ENCODE peak calls at places on chromosomes 7 and 10, in ten cellular contexts. One of them, this sample, is unnamed.

GRCh38 chr7:143434660-143435059 is 8.6 kb upstream of the TAS2R60 start:
- DNase-seq in stimulated activated naive B cell treated with anti-CD40 and anti-IgM and Interleukin-4, amounts not matched to agents 10 μg/mL and 1 μg/mL and 100 μg/mL, for 72 hours: no peak
- DNase-seq in CD8-positive, alpha-beta T cell: no peak
- DNase-seq in K562: no peak
- DNase-seq in NCI-H1694 treated with DMSO at 0.1 percent for 48 hours: no peak
- DNase-seq in NCI-H510A: no peak
- DNase-seq in hypothalamus: no peak
- DNase-seq in DMS153: no peak
- DNase-seq in activated CD8-positive, alpha-beta memory T cell treated with anti-CD3 and anti-CD28 coated beads, Interleukin-2, amount 50 U/mL, for 48 hours: no peak
- DNase-seq in NCI-H774: no peak
- DNase-seq in this sample: peak; percentile 79

GRCh38 chr7:131843862-131844261 is 287.4 kb upstream of the PODXL start:
- DNase-seq in hypothalamus: no peak
- DNase-seq in activated CD8-positive, alpha-beta memory T cell treated with anti-CD3 and anti-CD28 coated beads, Interleukin-2, amount 50 U/mL, for 48 hours: no peak
- DNase-seq in NCI-H510A: no peak
- DNase-seq in NCI-H1694 treated with DMSO at 0.1 percent for 48 hours: peak; percentile 75
- DNase-seq in NCI-H774: no peak
- DNase-seq in stimulated activated naive B cell treated with anti-CD40 and anti-IgM and Interleukin-4, amounts not matched to agents 10 μg/mL and 1 μg/mL and 100 μg/mL, for 72 hours: no peak
- DNase-seq in K562: no peak
- DNase-seq in CD8-positive, alpha-beta T cell: no peak
- DNase-seq in DMS153: no peak
- DNase-seq in this sample: no peak

GRCh38 chr10:84452006-84452405 is 123.6 kb downstream of the CCSER2 start:
- DNase-seq in hypothalamus: no peak
- DNase-seq in stimulated activated naive B cell treated with anti-CD40 and anti-IgM and Interleukin-4, amounts not matched to agents 10 μg/mL and 1 μg/mL and 100 μg/mL, for 72 hours: no peak
- DNase-seq in activated CD8-positive, alpha-beta memory T cell treated with anti-CD3 and anti-CD28 coated beads, Interleukin-2, amount 50 U/mL, for 48 hours: no peak
- DNase-seq in DMS153: no peak
- DNase-seq in K562: no peak
- DNase-seq in NCI-H510A: no peak
- DNase-seq in CD8-positive, alpha-beta T cell: no peak
- DNase-seq in NCI-H774: no peak
- DNase-seq in NCI-H1694 treated with DMSO at 0.1 percent for 48 hours: no peak
- DNase-seq in this sample: no peak

GRCh38 chr7:23279819-23280525 is 19.2 kb upstream of the MALSU1 start:
- DNase-seq in stimulated activated naive B cell treated with anti-CD40 and anti-IgM and Interleukin-4, amounts not matched to agents 10 μg/mL and 1 μg/mL and 100 μg/mL, for 72 hours: no peak
- DNase-seq in activated CD8-positive, alpha-beta memory T cell treated with anti-CD3 and anti-CD28 coated beads, Interleukin-2, amount 50 U/mL, for 48 hours: no peak
- DNase-seq in K562: no peak
- DNase-seq in NCI-H1694 treated with DMSO at 0.1 percent for 48 hours: no peak
- DNase-seq in DMS153: no peak
- DNase-seq in NCI-H510A: no peak
- DNase-seq in hypothalamus: no peak
- DNase-seq in NCI-H774: no peak
- DNase-seq in CD8-positive, alpha-beta T cell: no peak
- DNase-seq in this sample: no peak

GRCh38 chr10:44352316-44353127 is 32.4 kb downstream of the CXCL12 start:
- DNase-seq in NCI-H774: no peak
- DNase-seq in DMS153: no peak
- DNase-seq in NCI-H510A: no peak
- DNase-seq in hypothalamus: no peak
- DNase-seq in activated CD8-positive, alpha-beta memory T cell treated with anti-CD3 and anti-CD28 coated beads, Interleukin-2, amount 50 U/mL, for 48 hours: no peak
- DNase-seq in K562: no peak
- DNase-seq in CD8-positive, alpha-beta T cell: no peak
- DNase-seq in NCI-H1694 treated with DMSO at 0.1 percent for 48 hours: no peak
- DNase-seq in stimulated activated naive B cell treated with anti-CD40 and anti-IgM and Interleukin-4, amounts not matched to agents 10 μg/mL and 1 μg/mL and 100 μg/mL, for 72 hours: no peak
- DNase-seq in this sample: no peak

GRCh38 chr7:4665661-4666060 is 16.4 kb upstream of the FOXK1 start:
- DNase-seq in NCI-H510A: no peak
- DNase-seq in CD8-positive, alpha-beta T cell: no peak
- DNase-seq in DMS153: no peak
- DNase-seq in activated CD8-positive, alpha-beta memory T cell treated with anti-CD3 and anti-CD28 coated beads, Interleukin-2, amount 50 U/mL, for 48 hours: no peak
- DNase-seq in hypothalamus: no peak
- DNase-seq in NCI-H1694 treated with DMSO at 0.1 percent for 48 hours: no peak
- DNase-seq in NCI-H774: no peak
- DNase-seq in stimulated activated naive B cell treated with anti-CD40 and anti-IgM and Interleukin-4, amounts not matched to agents 10 μg/mL and 1 μg/mL and 100 μg/mL, for 72 hours: no peak
- DNase-seq in K562: no peak
- DNase-seq in this sample: peak; percentile 82

GRCh38 chr7:149595541-149595940 is 97.9 kb upstream of the ZNF746 start:
- DNase-seq in DMS153: no peak
- DNase-seq in NCI-H510A: no peak
- DNase-seq in hypothalamus: no peak
- DNase-seq in CD8-positive, alpha-beta T cell: no peak
- DNase-seq in NCI-H1694 treated with DMSO at 0.1 percent for 48 hours: no peak
- DNase-seq in stimulated activated naive B cell treated with anti-CD40 and anti-IgM and Interleukin-4, amounts not matched to agents 10 μg/mL and 1 μg/mL and 100 μg/mL, for 72 hours: no peak
- DNase-seq in activated CD8-positive, alpha-beta memory T cell treated with anti-CD3 and anti-CD28 coated beads, Interleukin-2, amount 50 U/mL, for 48 hours: no peak
- DNase-seq in NCI-H774: no peak
- DNase-seq in K562: no peak
- DNase-seq in this sample: no peak

GRCh38 chr10:633279-634245 is 55.9 kb downstream of the DIP2C start:
- DNase-seq in NCI-H1694 treated with DMSO at 0.1 percent for 48 hours: no peak
- DNase-seq in K562: no peak
- DNase-seq in stimulated activated naive B cell treated with anti-CD40 and anti-IgM and Interleukin-4, amounts not matched to agents 10 μg/mL and 1 μg/mL and 100 μg/mL, for 72 hours: no peak
- DNase-seq in activated CD8-positive, alpha-beta memory T cell treated with anti-CD3 and anti-CD28 coated beads, Interleukin-2, amount 50 U/mL, for 48 hours: no peak
- DNase-seq in NCI-H510A: no peak
- DNase-seq in NCI-H774: no peak
- DNase-seq in DMS153: no peak
- DNase-seq in hypothalamus: no peak
- DNase-seq in CD8-positive, alpha-beta T cell: no peak
- DNase-seq in this sample: no peak

GRCh38 chr7:31126976-31127375 is 74.9 kb downstream of the ADCYAP1R1 start:
- DNase-seq in activated CD8-positive, alpha-beta memory T cell treated with anti-CD3 and anti-CD28 coated beads, Interleukin-2, amount 50 U/mL, for 48 hours: no peak
- DNase-seq in K562: no peak
- DNase-seq in NCI-H1694 treated with DMSO at 0.1 percent for 48 hours: peak; percentile 70
- DNase-seq in hypothalamus: no peak
- DNase-seq in CD8-positive, alpha-beta T cell: no peak
- DNase-seq in stimulated activated naive B cell treated with anti-CD40 and anti-IgM and Interleukin-4, amounts not matched to agents 10 μg/mL and 1 μg/mL and 100 μg/mL, for 72 hours: no peak
- DNase-seq in NCI-H774: no peak
- DNase-seq in DMS153: no peak
- DNase-seq in NCI-H510A: no peak
- DNase-seq in this sample: no peak

GRCh38 chr7:54802841-54803240 is 43.8 kb upstream of the SEC61G start:
- DNase-seq in DMS153: no peak
- DNase-seq in NCI-H1694 treated with DMSO at 0.1 percent for 48 hours: no peak
- DNase-seq in stimulated activated naive B cell treated with anti-CD40 and anti-IgM and Interleukin-4, amounts not matched to agents 10 μg/mL and 1 μg/mL and 100 μg/mL, for 72 hours: no peak
- DNase-seq in K562: no peak
- DNase-seq in NCI-H510A: no peak
- DNase-seq in activated CD8-positive, alpha-beta memory T cell treated with anti-CD3 and anti-CD28 coated beads, Interleukin-2, amount 50 U/mL, for 48 hours: no peak
- DNase-seq in CD8-positive, alpha-beta T cell: no peak
- DNase-seq in NCI-H774: no peak
- DNase-seq in hypothalamus: no peak
- DNase-seq in this sample: no peak

GRCh38 chr7:130345106-130345505 is 490 bp downstream of the CPA5 start:
- DNase-seq in DMS153: no peak
- DNase-seq in NCI-H1694 treated with DMSO at 0.1 percent for 48 hours: no peak
- DNase-seq in activated CD8-positive, alpha-beta memory T cell treated with anti-CD3 and anti-CD28 coated beads, Interleukin-2, amount 50 U/mL, for 48 hours: no peak
- DNase-seq in NCI-H510A: no peak
- DNase-seq in K562: no peak
- DNase-seq in hypothalamus: no peak
- DNase-seq in CD8-positive, alpha-beta T cell: no peak
- DNase-seq in NCI-H774: no peak
- DNase-seq in stimulated activated naive B cell treated with anti-CD40 and anti-IgM and Interleukin-4, amounts not matched to agents 10 μg/mL and 1 μg/mL and 100 μg/mL, for 72 hours: no peak
- DNase-seq in this sample: no peak

GRCh38 chr10:131083915-131084790 is 227.4 kb downstream of the TCERG1L start:
- DNase-seq in NCI-H1694 treated with DMSO at 0.1 percent for 48 hours: no peak
- DNase-seq in NCI-H510A: no peak
- DNase-seq in DMS153: no peak
- DNase-seq in K562: peak; percentile 17
- DNase-seq in hypothalamus: no peak
- DNase-seq in CD8-positive, alpha-beta T cell: no peak
- DNase-seq in stimulated activated naive B cell treated with anti-CD40 and anti-IgM and Interleukin-4, amounts not matched to agents 10 μg/mL and 1 μg/mL and 100 μg/mL, for 72 hours: no peak
- DNase-seq in activated CD8-positive, alpha-beta memory T cell treated with anti-CD3 and anti-CD28 coated beads, Interleukin-2, amount 50 U/mL, for 48 hours: no peak
- DNase-seq in NCI-H774: no peak
- DNase-seq in this sample: no peak

GRCh38 chr7:120586561-120586960 is 271.4 kb downstream of the TSPAN12 start:
- DNase-seq in K562: no peak
- DNase-seq in activated CD8-positive, alpha-beta memory T cell treated with anti-CD3 and anti-CD28 coated beads, Interleukin-2, amount 50 U/mL, for 48 hours: no peak
- DNase-seq in DMS153: no peak
- DNase-seq in hypothalamus: no peak
- DNase-seq in NCI-H774: no peak
- DNase-seq in NCI-H1694 treated with DMSO at 0.1 percent for 48 hours: no peak
- DNase-seq in stimulated activated naive B cell treated with anti-CD40 and anti-IgM and Interleukin-4, amounts not matched to agents 10 μg/mL and 1 μg/mL and 100 μg/mL, for 72 hours: no peak
- DNase-seq in NCI-H510A: no peak
- DNase-seq in CD8-positive, alpha-beta T cell: no peak
- DNase-seq in this sample: no peak

GRCh38 chr10:27745380-27745718 is 270 bp downstream of the MKX start:
- DNase-seq in CD8-positive, alpha-beta T cell: no peak
- DNase-seq in DMS153: no peak
- DNase-seq in NCI-H1694 treated with DMSO at 0.1 percent for 48 hours: no peak
- DNase-seq in hypothalamus: no peak
- DNase-seq in NCI-H510A: no peak
- DNase-seq in activated CD8-positive, alpha-beta memory T cell treated with anti-CD3 and anti-CD28 coated beads, Interleukin-2, amount 50 U/mL, for 48 hours: peak; percentile 52
- DNase-seq in NCI-H774: no peak
- DNase-seq in stimulated activated naive B cell treated with anti-CD40 and anti-IgM and Interleukin-4, amounts not matched to agents 10 μg/mL and 1 μg/mL and 100 μg/mL, for 72 hours: no peak
- DNase-seq in K562: no peak
- DNase-seq in this sample: no peak

GRCh38 chr10:122147731-122148130 is 123.4 kb upstream of the BTBD16 start:
- DNase-seq in NCI-H1694 treated with DMSO at 0.1 percent for 48 hours: peak; percentile 57
- DNase-seq in NCI-H510A: no peak
- DNase-seq in DMS153: no peak
- DNase-seq in K562: no peak
- DNase-seq in activated CD8-positive, alpha-beta memory T cell treated with anti-CD3 and anti-CD28 coated beads, Interleukin-2, amount 50 U/mL, for 48 hours: no peak
- DNase-seq in stimulated activated naive B cell treated with anti-CD40 and anti-IgM and Interleukin-4, amounts not matched to agents 10 μg/mL and 1 μg/mL and 100 μg/mL, for 72 hours: no peak
- DNase-seq in hypothalamus: no peak
- DNase-seq in CD8-positive, alpha-beta T cell: no peak
- DNase-seq in NCI-H774: no peak
- DNase-seq in this sample: no peak

GRCh38 chr10:75617485-75618155 is 186.2 kb downstream of the LRMDA start:
- DNase-seq in NCI-H1694 treated with DMSO at 0.1 percent for 48 hours: no peak
- DNase-seq in DMS153: no peak
- DNase-seq in K562: no peak
- DNase-seq in NCI-H510A: no peak
- DNase-seq in NCI-H774: no peak
- DNase-seq in activated CD8-positive, alpha-beta memory T cell treated with anti-CD3 and anti-CD28 coated beads, Interleukin-2, amount 50 U/mL, for 48 hours: no peak
- DNase-seq in hypothalamus: no peak
- DNase-seq in stimulated activated naive B cell treated with anti-CD40 and anti-IgM and Interleukin-4, amounts not matched to agents 10 μg/mL and 1 μg/mL and 100 μg/mL, for 72 hours: no peak
- DNase-seq in CD8-positive, alpha-beta T cell: no peak
- DNase-seq in this sample: no peak

GRCh38 chr7:117019786-117020604 is 66.7 kb downstream of the ST7 start:
- DNase-seq in K562: peak; percentile 78
- DNase-seq in hypothalamus: peak; percentile 87
- DNase-seq in activated CD8-positive, alpha-beta memory T cell treated with anti-CD3 and anti-CD28 coated beads, Interleukin-2, amount 50 U/mL, for 48 hours: no peak
- DNase-seq in NCI-H1694 treated with DMSO at 0.1 percent for 48 hours: peak; percentile 84
- DNase-seq in stimulated activated naive B cell treated with anti-CD40 and anti-IgM and Interleukin-4, amounts not matched to agents 10 μg/mL and 1 μg/mL and 100 μg/mL, for 72 hours: no peak
- DNase-seq in NCI-H510A: peak; percentile 76
- DNase-seq in DMS153: peak; percentile 87
- DNase-seq in NCI-H774: peak; percentile 83
- DNase-seq in CD8-positive, alpha-beta T cell: no peak
- DNase-seq in this sample: peak; percentile 52

GRCh38 chr10:48444266-48444665 is 137.8 kb downstream of the MAPK8 start:
- DNase-seq in CD8-positive, alpha-beta T cell: no peak
- DNase-seq in stimulated activated naive B cell treated with anti-CD40 and anti-IgM and Interleukin-4, amounts not matched to agents 10 μg/mL and 1 μg/mL and 100 μg/mL, for 72 hours: no peak
- DNase-seq in NCI-H510A: no peak
- DNase-seq in DMS153: peak; percentile 35
- DNase-seq in NCI-H774: no peak
- DNase-seq in NCI-H1694 treated with DMSO at 0.1 percent for 48 hours: no peak
- DNase-seq in hypothalamus: no peak
- DNase-seq in activated CD8-positive, alpha-beta memory T cell treated with anti-CD3 and anti-CD28 coated beads, Interleukin-2, amount 50 U/mL, for 48 hours: no peak
- DNase-seq in K562: peak; percentile 46
- DNase-seq in this sample: no peak

GRCh38 chr10:71423268-71423667 is 26.5 kb downstream of the CDH23 start:
- DNase-seq in NCI-H774: no peak
- DNase-seq in CD8-positive, alpha-beta T cell: no peak
- DNase-seq in NCI-H1694 treated with DMSO at 0.1 percent for 48 hours: no peak
- DNase-seq in activated CD8-positive, alpha-beta memory T cell treated with anti-CD3 and anti-CD28 coated beads, Interleukin-2, amount 50 U/mL, for 48 hours: peak; percentile 22
- DNase-seq in K562: no peak
- DNase-seq in NCI-H510A: no peak
- DNase-seq in hypothalamus: no peak
- DNase-seq in DMS153: no peak
- DNase-seq in stimulated activated naive B cell treated with anti-CD40 and anti-IgM and Interleukin-4, amounts not matched to agents 10 μg/mL and 1 μg/mL and 100 μg/mL, for 72 hours: no peak
- DNase-seq in this sample: no peak

GRCh38 chr10:3803884-3804741 is 19.1 kb upstream of the KLF6 start:
- DNase-seq in CD8-positive, alpha-beta T cell: peak; percentile 86
- DNase-seq in NCI-H510A: no peak
- DNase-seq in NCI-H1694 treated with DMSO at 0.1 percent for 48 hours: no peak
- DNase-seq in DMS153: no peak
- DNase-seq in K562: peak; percentile 57
- DNase-seq in hypothalamus: no peak
- DNase-seq in activated CD8-positive, alpha-beta memory T cell treated with anti-CD3 and anti-CD28 coated beads, Interleukin-2, amount 50 U/mL, for 48 hours: peak; percentile 79
- DNase-seq in stimulated activated naive B cell treated with anti-CD40 and anti-IgM and Interleukin-4, amounts not matched to agents 10 μg/mL and 1 μg/mL and 100 μg/mL, for 72 hours: no peak
- DNase-seq in NCI-H774: no peak
- DNase-seq in this sample: no peak

GRCh38 chr7:2707481-2707880 is 19.5 kb downstream of the AMZ1 start:
- DNase-seq in stimulated activated naive B cell treated with anti-CD40 and anti-IgM and Interleukin-4, amounts not matched to agents 10 μg/mL and 1 μg/mL and 100 μg/mL, for 72 hours: no peak
- DNase-seq in K562: no peak
- DNase-seq in CD8-positive, alpha-beta T cell: no peak
- DNase-seq in NCI-H1694 treated with DMSO at 0.1 percent for 48 hours: no peak
- DNase-seq in NCI-H774: no peak
- DNase-seq in DMS153: no peak
- DNase-seq in NCI-H510A: no peak
- DNase-seq in hypothalamus: no peak
- DNase-seq in activated CD8-positive, alpha-beta memory T cell treated with anti-CD3 and anti-CD28 coated beads, Interleukin-2, amount 50 U/mL, for 48 hours: no peak
- DNase-seq in this sample: no peak

GRCh38 chr10:70232859-70233108 is 445 bp downstream of the PPA1 start:
- DNase-seq in CD8-positive, alpha-beta T cell: no peak
- DNase-seq in NCI-H774: no peak
- DNase-seq in NCI-H510A: no peak
- DNase-seq in stimulated activated naive B cell treated with anti-CD40 and anti-IgM and Interleukin-4, amounts not matched to agents 10 μg/mL and 1 μg/mL and 100 μg/mL, for 72 hours: no peak
- DNase-seq in DMS153: no peak
- DNase-seq in K562: no peak
- DNase-seq in hypothalamus: no peak
- DNase-seq in NCI-H1694 treated with DMSO at 0.1 percent for 48 hours: no peak
- DNase-seq in activated CD8-positive, alpha-beta memory T cell treated with anti-CD3 and anti-CD28 coated beads, Interleukin-2, amount 50 U/mL, for 48 hours: no peak
- DNase-seq in this sample: no peak

This sample was measured in AG09319.